ENCODE peak calls at places on chromosomes 11 and 22, in seven cellular contexts. E is germinal center; H is colonic mucosa; T is left colon; P is midbrain; K is Calu3; X is activated gamma-delta T cell treated with anti-CD3 and anti-CD28 coated beads, Interleukin-2, amount 50 U/mL, for 16 hours. Z is an unnamed sample.

GRCh38 chr22:23772315-23773246 is at the start of gene MMP11:
- DNase-seq in E (peak), X (no peak), H (peak), K (peak), T (peak), P (no peak), Z (peak)

GRCh38 chr11:17415523-17416104 is 27.2 kb upstream of the KCNJ11 start:
- DNase-seq in X (no peak), H (no peak), E (no peak), K (no peak), T (no peak), P (no peak), Z (no peak)

GRCh38 chr11:61586792-61587430 is 6.0 kb upstream of the SYT7 start:
- DNase-seq in K (no peak), E (no peak), H (no peak), P (no peak), T (no peak), X (no peak), Z (no peak)

GRCh38 chr11:117825538-117826359 is 1.2 kb upstream of the FXYD2 start:
- DNase-seq in H (no peak), K (no peak), T (no peak), P (no peak), X (no peak), E (no peak), Z (no peak)

GRCh38 chr22:39522567-39523300 is 2.4 kb downstream of the ATF4 start:
- DNase-seq in P (no peak), H (peak), E (no peak), X (no peak), K (peak), T (peak), Z (peak)

GRCh38 chr22:40661661-40662060 is 17.6 kb upstream of the MCHR1 start:
- DNase-seq in H (no peak), P (no peak), T (no peak), E (no peak), K (no peak), X (no peak), Z (no peak)

GRCh38 chr11:116276051-116277044 is 496.4 kb downstream of the BUD13 start:
- DNase-seq in K (peak), P (peak), T (peak), E (peak), H (peak), X (peak), Z (peak)

GRCh38 chr11:12005061-12005460 is 3.4 kb downstream of the DKK3 start:
- DNase-seq in X (no peak), P (no peak), H (no peak), T (no peak), E (no peak), K (no peak), Z (no peak)

GRCh38 chr11:32137263-32137662 is 46.4 kb downstream of the RCN1 start:
- DNase-seq in K (no peak), H (no peak), T (no peak), X (no peak), P (no peak), E (no peak), Z (no peak)

GRCh38 chr22:37273126-37273845 is 9.0 kb upstream of the CYTH4 start:
- DNase-seq in H (no peak), X (no peak), T (no peak), K (no peak), E (no peak), P (no peak), Z (no peak)

GRCh38 chr11:128692750-128693578 is 908 bp upstream of the FLI1 start:
- DNase-seq in P (no peak), T (peak), K (no peak), X (no peak), H (no peak), E (peak), Z (no peak)

GRCh38 chr11:11211186-11211585 is 141.9 kb downstream of the CSNK2A3 start:
- DNase-seq in H (no peak), X (no peak), K (no peak), T (no peak), E (no peak), P (no peak), Z (no peak)

GRCh38 chr22:47012589-47013365 is 250.3 kb downstream of the TBC1D22A start:
- DNase-seq in X (no peak), K (no peak), P (no peak), E (no peak), T (no peak), H (no peak), Z (no peak)

GRCh38 chr11:1401001-1401445 is 11.3 kb downstream of the BRSK2 start:
- DNase-seq in X (no peak), E (no peak), P (no peak), K (no peak), T (no peak), H (no peak), Z (no peak)

GRCh38 chr22:49944399-49944891 is 16.1 kb upstream of the PIM3 start:
- DNase-seq in K (no peak), T (no peak), X (no peak), P (no peak), E (no peak), H (no peak), Z (no peak)

GRCh38 chr11:1084561-1085439 is 10.1 kb downstream of the MUC2 start:
- DNase-seq in T (no peak), H (no peak), E (no peak), X (no peak), K (no peak), P (no peak), Z (no peak)

GRCh38 chr22:42364641-42365336 is 67.4 kb downstream of the NFAM1 start:
- DNase-seq in T (no peak), X (no peak), P (no peak), E (no peak), K (no peak), H (no peak), Z (no peak)

GRCh38 chr11:27392715-27393114 is 29.7 kb upstream of the CCDC34 start:
- DNase-seq in P (no peak), H (no peak), X (no peak), T (no peak), E (no peak), K (no peak), Z (no peak)